ENCODE peak calls at places on chromosomes 12 and 14, in five cellular contexts. U is psoas muscle, E is brain microvascular endothelial cell, X is HCT116, D is lung. C is an unnamed sample.

GRCh38 chr14:92568621-92569479 is 55.3 kb downstream of the RIN3 start:
- DNase-seq in U (no peak), E (no peak), X (no peak), D (no peak), C (no peak)

GRCh38 chr12:65643171-65643570 is 181.1 kb upstream of the HMGA2 start:
- DNase-seq in U (no peak), E (no peak), X (no peak), D (no peak), C (no peak)

GRCh38 chr12:129657179-129657578 is 246.6 kb downstream of the TMEM132D start:
- DNase-seq in U (no peak), E (no peak), X (no peak), D (no peak), C (no peak)

GRCh38 chr12:58922849-58923248 is 2.5 kb upstream of the LRIG3 start:
- DNase-seq in U (no peak), E (peak), X (no peak), D (no peak), C (no peak)

GRCh38 chr12:22477166-22477893 is 67.0 kb downstream of the C2CD5 start:
- DNase-seq in U (no peak), E (peak), X (no peak), D (no peak), C (no peak)

GRCh38 chr12:27221625-27222387 is 22.3 kb upstream of the STK38L start:
- DNase-seq in U (no peak), E (no peak), X (no peak), D (no peak), C (no peak)

GRCh38 chr12:28035483-28035882 is 63.0 kb upstream of the PTHLH start:
- DNase-seq in U (no peak), E (peak), X (no peak), D (no peak), C (peak)

GRCh38 chr14:93113678-93114067 is 2.1 kb downstream of the ITPK1 start:
- DNase-seq in U (no peak), E (no peak), X (no peak), D (no peak), C (no peak)

GRCh38 chr12:20376984-20377383 is 8.6 kb downstream of the PDE3A start:
- DNase-seq in U (no peak), E (peak), X (peak), D (no peak), C (no peak)

GRCh38 chr12:29537292-29537691 is 39.8 kb upstream of the OVCH1 start:
- DNase-seq in U (no peak), E (peak), X (no peak), D (no peak), C (peak)

GRCh38 chr14:79356040-79356439 is 855.3 kb downstream of the DIO2 start:
- DNase-seq in U (no peak), E (no peak), X (no peak), D (no peak), C (no peak)

GRCh38 chr12:1593232-1594044 is 943 bp downstream of the FBXL14 start:
- DNase-seq in U (peak), E (no peak), X (no peak), D (peak), C (peak)

GRCh38 chr12:8996682-8997405 is 7.5 kb downstream of the KLRG1 start:
- DNase-seq in U (no peak), E (peak), X (no peak), D (no peak), C (no peak)

GRCh38 chr12:89693639-89694202 is 14.9 kb downstream of the ATP2B1 start:
- DNase-seq in U (no peak), E (no peak), X (no peak), D (no peak), C (no peak)

GRCh38 chr12:102958073-102958829 is 777 bp downstream of the ASCL1 start:
- DNase-seq in U (no peak), E (peak), X (no peak), D (no peak), C (no peak)

GRCh38 chr12:51028126-51028810 is 2.1 kb upstream of the SLC11A2 start:
- DNase-seq in U (no peak), E (peak), X (no peak), D (peak), C (no peak)

GRCh38 chr12:32039341-32039740 is 67.3 kb upstream of the BICD1 start:
- DNase-seq in U (no peak), E (no peak), X (no peak), D (no peak), C (no peak)

GRCh38 chr12:122138616-122139015 is 35.4 kb downstream of the IL31 start:
- DNase-seq in U (no peak), E (no peak), X (no peak), D (no peak), C (no peak)

GRCh38 chr12:122135437-122136031 is 38.5 kb downstream of the IL31 start:
- DNase-seq in U (no peak), E (no peak), X (no peak), D (no peak), C (no peak)

GRCh38 chr12:122138181-122138580 is 35.8 kb downstream of the IL31 start:
- DNase-seq in U (no peak), E (no peak), X (no peak), D (no peak), C (no peak)

GRCh38 chr12:122137681-122138080 is 36.3 kb downstream of the IL31 start:
- DNase-seq in U (no peak), E (no peak), X (no peak), D (no peak), C (peak)

DNA sequence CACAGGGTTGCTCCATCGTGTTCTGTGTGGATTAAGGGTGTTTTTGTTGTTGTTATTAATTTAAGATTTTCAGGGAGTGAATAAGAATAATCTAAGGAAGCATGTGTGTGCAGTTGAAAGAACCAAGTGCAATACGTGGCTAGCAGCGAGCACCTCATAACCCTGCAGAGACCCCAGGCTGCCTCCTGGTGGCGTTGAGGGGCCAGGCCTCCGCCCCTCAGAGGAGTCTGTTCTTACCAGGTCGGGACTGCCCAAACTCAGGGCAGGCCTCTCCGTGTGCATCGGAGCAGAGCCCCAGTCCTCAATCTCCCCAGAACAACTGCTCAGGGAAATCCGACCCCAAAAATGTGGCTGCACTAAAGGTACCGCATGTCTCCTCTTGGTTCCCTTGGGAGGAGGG is 36.8 kb downstream of the IL31 start:
- DNase-seq in U (no peak), E (no peak), X (no peak), D (no peak), C (no peak)
- TF ChIP-seq CTCF in U (no peak), E (peak), X (no peak), D (no peak), C (no peak)

DNA sequence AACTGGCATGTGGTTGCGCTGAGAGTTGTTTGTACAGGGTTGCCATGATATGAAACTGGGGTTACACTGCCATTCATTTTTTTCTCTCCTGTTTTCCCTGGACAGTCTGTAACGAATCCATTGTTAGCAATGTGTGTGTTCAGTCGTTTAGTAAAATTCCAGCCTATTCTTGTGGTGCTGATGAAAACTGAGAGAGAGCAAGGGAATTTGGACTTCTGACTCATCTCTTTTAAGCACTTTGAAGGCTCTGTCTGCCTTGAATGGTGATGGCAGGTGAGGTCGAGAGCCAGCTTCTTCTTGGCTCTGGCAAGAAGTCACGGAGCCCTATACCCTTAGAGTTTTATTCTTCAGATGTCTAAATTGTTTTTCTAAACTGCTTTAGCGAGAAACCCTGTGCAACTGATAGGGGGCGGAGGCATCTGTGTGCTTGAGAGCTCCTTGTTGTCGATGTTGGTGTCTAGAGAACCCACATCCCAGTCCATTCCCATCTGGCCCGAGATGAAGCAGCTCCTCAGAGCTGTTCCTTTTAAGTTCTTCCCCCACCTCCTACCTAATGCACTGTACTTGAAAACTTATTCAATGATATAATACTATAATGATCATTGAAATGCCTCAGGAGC is 204.4 kb downstream of the TMX1 start:
- DNase-seq in U (no peak), E (no peak), X (no peak), D (no peak), C (no peak)
- H3K27ac ChIP-seq in U (no peak), E (peak), X (no peak), D (no peak), C (no peak)

DNA sequence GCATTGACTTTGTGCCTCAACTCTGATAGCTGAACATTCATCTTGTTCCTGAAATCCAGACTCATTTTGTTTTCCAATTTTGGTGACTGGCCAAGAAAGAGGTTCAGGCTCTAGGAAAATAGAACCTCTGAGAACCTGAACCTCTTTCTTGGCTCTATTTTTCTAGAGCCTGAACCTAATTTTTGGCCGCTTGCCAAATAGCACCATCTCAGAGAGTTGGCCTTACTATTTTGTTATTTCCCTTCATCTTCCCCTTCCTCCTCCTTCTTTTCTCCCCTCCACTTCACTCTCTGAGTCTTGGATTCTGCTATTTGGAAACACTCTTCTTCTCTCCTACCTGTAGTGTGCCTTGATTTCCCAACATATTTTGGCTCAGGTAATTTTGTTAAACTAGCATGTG is 114.4 kb upstream of the CNTN1 start:
- DNase-seq in U (no peak), E (no peak), X (no peak), D (no peak), C (no peak)
- TF ChIP-seq CTCF in U (no peak), E (no peak), X (no peak), D (no peak), C (no peak)

GRCh38 chr12:54404061-54405004 is 14.7 kb downstream of the ITGA5 start:
- DNase-seq in U (no peak), E (no peak), X (peak), D (no peak), C (no peak)
- H3K27ac ChIP-seq in U (no peak), E (no peak), X (no peak), D (no peak), C (peak)

GRCh38 chr14:50100824-50101223 is 15.5 kb downstream of the VCPKMT start:
- DNase-seq in U (no peak), E (no peak), X (no peak), D (no peak), C (no peak)

GRCh38 chr14:50106178-50106577 is 10.2 kb downstream of the VCPKMT start:
- DNase-seq in U (no peak), E (no peak), X (no peak), D (no peak), C (no peak)

GRCh38 chr14:50099335-50099734 is 17.0 kb downstream of the VCPKMT start:
- DNase-seq in U (no peak), E (no peak), X (peak), D (no peak), C (peak)

GRCh38 chr14:50101417-50101816 is 15.0 kb downstream of the VCPKMT start:
- DNase-seq in U (no peak), E (no peak), X (no peak), D (no peak), C (no peak)

GRCh38 chr14:50103558-50103957 is 12.8 kb downstream of the VCPKMT start:
- DNase-seq in U (no peak), E (no peak), X (no peak), D (no peak), C (no peak)
- TF ChIP-seq CTCF in U (no peak), E (no peak), X (no peak), D (no peak), C (no peak)

GRCh38 chr14:71606575-71606974 is 325.7 kb upstream of the RGS6 start:
- DNase-seq in U (no peak), E (no peak), X (no peak), D (no peak), C (no peak)

GRCh38 chr14:71607056-71607455 is 325.2 kb upstream of the RGS6 start:
- DNase-seq in U (no peak), E (no peak), X (no peak), D (no peak), C (no peak)

GRCh38 chr14:71606064-71606463 is 326.2 kb upstream of the RGS6 start:
- DNase-seq in U (no peak), E (no peak), X (no peak), D (no peak), C (no peak)

GRCh38 chr14:71610149-71610548 is 322.1 kb upstream of the RGS6 start:
- DNase-seq in U (no peak), E (no peak), X (no peak), D (no peak), C (no peak)

DNA sequence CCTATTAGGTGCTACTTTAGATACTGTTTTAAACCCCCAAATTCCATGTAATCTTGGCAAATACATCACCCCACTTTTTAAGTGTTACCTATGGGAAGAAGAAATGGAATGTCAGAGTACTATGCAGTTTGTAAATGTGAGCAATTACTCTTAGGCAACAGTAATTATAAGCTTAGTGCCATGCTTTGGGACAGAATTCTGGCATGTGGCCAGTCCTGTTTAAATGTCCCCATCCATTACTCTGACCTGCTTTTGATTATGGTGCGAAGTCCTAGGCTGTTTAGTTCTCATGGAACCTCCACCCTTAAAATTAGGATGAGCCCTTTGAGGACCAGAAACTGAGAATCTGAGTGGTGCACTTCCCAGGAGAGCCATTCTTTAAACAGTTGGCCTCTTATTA is 321.4 kb upstream of the RGS6 start:
- DNase-seq in U (no peak), E (no peak), X (no peak), D (no peak), C (no peak)
- H3K27ac ChIP-seq in U (no peak), E (no peak), X (no peak), D (no peak), C (no peak)